ENCODE peak calls at places on chromosomes 13 and 19, in four cellular contexts. X, M, L and H are unnamed samples.

GRCh38 chr13:58933475-58933874 is 1230.3 kb downstream of the DIAPH3 start:
- DNase-seq in M (no peak), X (no peak), L (no peak), H (no peak)

GRCh38 chr13:79311456-79311855 is 94.6 kb downstream of the RBM26 start:
- DNase-seq in X (no peak), L (no peak), M (peak), H (peak)

GRCh38 chr19:17886515-17886914 is 14.8 kb downstream of the SLC5A5 start:
- DNase-seq in L (peak), M (no peak), X (no peak), H (no peak)

GRCh38 chr19:3138268-3138667 is 2.4 kb downstream of the GNA15 start:
- DNase-seq in M (no peak), X (no peak), L (no peak), H (no peak)

GRCh38 chr19:3483226-3483628 is at the start of gene SMIM44:
- DNase-seq in X (no peak), M (no peak), L (no peak), H (no peak)

GRCh38 chr13:53206455-53206854 is 177.8 kb downstream of the OLFM4 start:
- DNase-seq in L (no peak), X (no peak), M (no peak), H (no peak)

GRCh38 chr13:70191034-70191433 is 82.8 kb upstream of the KLHL1 start:
- DNase-seq in L (no peak), X (no peak), M (no peak), H (no peak)

GRCh38 chr13:22076658-22077057 is 405.8 kb downstream of the FGF9 start:
- DNase-seq in M (no peak), L (no peak), X (no peak), H (no peak)

GRCh38 chr13:33145667-33146066 is 129.4 kb downstream of the KL start:
- DNase-seq in M (no peak), X (no peak), L (no peak), H (no peak)

GRCh38 chr13:48125794-48126228 is 30.9 kb upstream of the MED4 start:
- DNase-seq in X (no peak), L (no peak), M (no peak), H (peak)

GRCh38 chr13:94251801-94252200 is 227.7 kb downstream of the DCT start:
- DNase-seq in M (peak), L (no peak), X (no peak), H (no peak)

GRCh38 chr13:45925151-45925550 is 73.6 kb upstream of the SIAH3 start:
- DNase-seq in X (no peak), M (no peak), L (no peak), H (peak)

GRCh38 chr13:66618702-66619101 is 611.4 kb downstream of the PCDH9 start:
- DNase-seq in L (no peak), M (peak), X (peak), H (peak)

GRCh38 chr19:38964738-38965137 is 10.8 kb downstream of the FBXO17 start:
- DNase-seq in L (no peak), X (no peak), M (no peak), H (no peak)

GRCh38 chr13:78881746-78882145 is 222.8 kb upstream of the OBI1 start:
- DNase-seq in X (no peak), M (no peak), L (no peak), H (no peak)

GRCh38 chr19:49069026-49069425 is 3.5 kb downstream of the KCNA7 start:
- DNase-seq in X (no peak), L (no peak), M (no peak), H (no peak)

GRCh38 chr19:1774999-1775772 is 21.9 kb downstream of the ONECUT3 start:
- DNase-seq in M (no peak), X (peak), L (no peak), H (no peak)

GRCh38 chr13:46172531-46172991 is 9.4 kb downstream of the LCP1 start:
- DNase-seq in M (no peak), X (no peak), L (no peak), H (no peak)

GRCh38 chr19:58558066-58558622 is at the start of gene UBE2M:
- DNase-seq in X (peak), L (no peak), M (no peak), H (no peak)
- TF ChIP-seq FOS in X (no peak), L (no peak), M (no peak), H (no peak)

GRCh38 chr19:34215006-34215665 is 39.2 kb upstream of the GARRE1 start:
- DNase-seq in M (no peak), X (no peak), L (no peak), H (no peak)

GRCh38 chr19:34215666-34216038 is 38.7 kb upstream of the GARRE1 start:
- DNase-seq in M (no peak), X (no peak), L (no peak), H (no peak)

GRCh38 chr19:34218818-34219164 is 35.6 kb upstream of the GARRE1 start:
- DNase-seq in M (no peak), L (no peak), X (no peak), H (peak)

GRCh38 chr19:34220472-34221063 is 33.8 kb upstream of the GARRE1 start:
- DNase-seq in M (peak), X (peak), L (no peak), H (peak)

GRCh38 chr19:34217952-34218817 is 36.2 kb upstream of the GARRE1 start:
- DNase-seq in X (peak), L (peak), M (peak), H (peak)
- TF ChIP-seq CTCF in X (no peak), L (no peak), M (no peak), H (no peak)

DNA sequence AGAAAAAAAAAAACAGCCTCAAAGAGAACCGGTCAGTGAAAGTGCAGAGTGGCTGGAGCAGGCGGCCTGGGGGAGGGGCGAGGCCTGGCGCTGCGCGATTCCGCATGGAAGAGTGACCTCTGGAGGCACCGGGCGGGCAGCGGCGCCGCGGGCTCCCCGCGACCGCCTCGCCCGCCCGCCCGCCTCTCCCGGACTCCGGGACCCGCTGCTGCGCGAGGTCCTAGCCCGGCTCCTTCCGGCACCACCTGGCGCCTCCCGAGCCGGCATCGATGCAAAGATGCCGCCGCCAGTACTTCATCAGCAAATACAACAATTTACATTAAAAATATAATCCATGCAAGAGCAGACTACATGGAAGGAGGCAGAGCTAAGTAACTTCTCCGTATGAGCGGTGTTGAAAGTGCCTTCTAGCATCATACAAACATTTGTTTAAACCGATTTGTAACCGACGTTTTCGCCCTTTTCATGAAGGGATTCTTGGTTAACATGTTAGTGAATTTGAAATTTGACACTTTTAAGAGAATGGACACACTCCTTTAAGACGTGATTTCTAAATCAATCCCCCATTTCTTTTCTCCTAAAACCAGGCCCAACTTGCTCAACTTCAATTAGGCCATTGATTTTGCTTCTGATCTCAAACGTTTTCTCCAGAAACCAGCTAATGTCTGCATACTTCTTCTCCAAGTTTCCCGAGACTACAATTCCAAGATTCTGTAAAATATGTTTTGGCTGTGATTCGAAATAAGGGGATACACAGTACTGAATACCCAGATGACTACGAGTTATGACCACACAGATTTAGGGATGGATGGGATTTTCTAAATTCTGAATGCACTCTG is 2.1 kb downstream of the EFNB2 start:
- DNase-seq in M (peak), L (no peak), X (no peak), H (peak)
- H3K27ac ChIP-seq in M (peak), L (no peak), X (no peak), H (peak)

GRCh38 chr13:98509271-98510155 is 67.4 kb downstream of the STK24 start:
- DNase-seq in L (peak), X (peak), M (peak), H (peak)
- TF ChIP-seq FOS in L (no peak), X (no peak), M (peak), H (peak)

GRCh38 chr13:41596190-41596589 is 138.8 kb downstream of the RGCC start:
- DNase-seq in M (peak), L (no peak), X (no peak), H (peak)
- TF ChIP-seq CTCF in M (peak), L (no peak), X (no peak), H (no peak)

GRCh38 chr13:25625361-25625760 is 253.6 kb downstream of the ATP8A2 start:
- DNase-seq in L (no peak), X (no peak), M (no peak), H (no peak)

GRCh38 chr13:25619897-25620296 is 248.1 kb downstream of the ATP8A2 start:
- DNase-seq in X (no peak), L (no peak), M (no peak), H (no peak)
- H3K27ac ChIP-seq in X (no peak), L (no peak), M (no peak), H (no peak)

DNA sequence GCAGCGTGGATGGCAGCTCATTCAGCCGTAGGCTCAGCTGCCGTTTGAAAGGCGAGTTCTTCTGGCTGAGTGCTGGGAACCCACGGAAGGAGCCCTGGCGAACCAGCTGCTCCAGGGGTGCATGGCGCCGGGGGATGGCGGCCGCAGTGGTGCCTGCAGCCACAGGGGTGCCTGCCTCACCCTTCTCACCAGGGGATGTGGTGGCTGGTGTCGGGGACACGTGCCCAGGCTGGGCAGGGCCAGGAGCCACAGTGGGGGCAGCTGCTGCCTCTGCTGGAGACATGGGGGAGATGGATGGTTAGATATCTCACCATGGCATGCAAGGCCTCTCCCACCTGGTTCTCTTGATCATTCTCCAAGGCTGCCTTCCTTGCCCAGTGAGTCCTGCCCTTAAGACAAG is 17.1 kb downstream of the NUMBL start:
- DNase-seq in X (no peak), L (no peak), M (no peak), H (no peak)
- TF ChIP-seq FOS in X (no peak), L (no peak), M (no peak), H (no peak)